ENCODE peak calls at places on chromosomes 3 and 15, in six cellular contexts. X is ELR, T is A549, G is left ventricle myocardium inferior, H is sigmoid colon, S is NCI-H1417. C is an unnamed sample.

GRCh38 chr15:50044406-50044805 is 74.6 kb downstream of the ATP8B4 start:
- DNase-seq in G (no peak), T (no peak), H (no peak), S (no peak), X (no peak), C (no peak)

GRCh38 chr15:29672923-29673809 is 149.1 kb downstream of the TJP1 start:
- DNase-seq in X (peak), H (no peak), T (no peak), S (no peak), G (no peak), C (no peak)

GRCh38 chr3:197854596-197855343 is 63.7 kb downstream of the LRCH3 start:
- DNase-seq in G (no peak), T (peak), S (no peak), H (no peak), X (peak), C (peak)

GRCh38 chr3:180322829-180323228 is 279.1 kb upstream of the TTC14 start:
- DNase-seq in X (no peak), T (no peak), S (no peak), H (no peak), G (no peak), C (no peak)

GRCh38 chr15:48899793-48900192 is 21.9 kb downstream of the EID1 start:
- DNase-seq in S (no peak), X (peak), T (no peak), H (no peak), G (no peak), C (no peak)

GRCh38 chr3:12462159-12462962 is 21.9 kb upstream of the TSEN2 start:
- DNase-seq in H (no peak), S (no peak), G (no peak), X (no peak), T (no peak), C (peak)

GRCh38 chr3:151012753-151013152 is 40.2 kb upstream of the CLRN1 start:
- DNase-seq in H (no peak), X (no peak), G (no peak), T (no peak), S (no peak), C (no peak)

GRCh38 chr15:87268675-87269074 is 987.9 kb downstream of the NTRK3 start:
- DNase-seq in H (no peak), S (no peak), T (no peak), G (no peak), X (peak), C (no peak)